ENCODE peak calls at places on chromosome 12, in four cellular contexts. F is astrocyte of the cerebellum, I is WERI-Rb-1, S is omental fat pad. H is an unnamed sample.

GRCh38 chr12:94073441-94074051 is 74.8 kb upstream of the PLXNC1 start:
- DNase-seq in F (no peak), I (peak; percentile 85), S (no peak), H (peak; percentile 13)

GRCh38 chr12:76422878-76423438 is 74.7 kb upstream of the BBS10 start:
- DNase-seq in F (peak; percentile 16), I (no peak), S (no peak), H (no peak)

GRCh38 chr12:103952497-103952896 is 13.2 kb upstream of the TDG start:
- DNase-seq in F (no peak), I (no peak), S (no peak), H (no peak)

GRCh38 chr12:20220339-20220738 is 148.0 kb upstream of the PDE3A start:
- DNase-seq in F (peak; percentile 40), I (peak; percentile 42), S (no peak), H (no peak)

GRCh38 chr12:101793401-101793800 is 37.4 kb downstream of the GNPTAB start:
- DNase-seq in F (peak; percentile 48), I (no peak), S (no peak), H (no peak)

GRCh38 chr12:86724716-86725115 is 468.5 kb upstream of the MGAT4C start:
- DNase-seq in F (peak; percentile 27), I (no peak), S (no peak), H (no peak)

GRCh38 chr12:51222461-51222860 is 4.6 kb upstream of the POU6F1 start:
- DNase-seq in F (no peak), I (no peak), S (no peak), H (no peak)

GRCh38 chr12:102811125-102811737 is 105.8 kb downstream of the PAH start:
- DNase-seq in F (no peak), I (peak; percentile 53), S (no peak), H (no peak)

GRCh38 chr12:75959506-75959905 is 72.1 kb downstream of the PHLDA1 start:
- DNase-seq in F (no peak), I (no peak), S (no peak), H (no peak)

GRCh38 chr12:60926256-60926655 is 1330.4 kb downstream of the SLC16A7 start:
- DNase-seq in F (no peak), I (peak; percentile 6), S (no peak), H (no peak)

GRCh38 chr12:40107803-40108620 is 2.1 kb upstream of the SLC2A13 start:
- DNase-seq in F (no peak), I (no peak), S (no peak), H (no peak)

GRCh38 chr12:121365416-121366062 is 13.3 kb upstream of the ANAPC5 start:
- DNase-seq in F (no peak), I (no peak), S (no peak), H (no peak)

GRCh38 chr12:66235626-66236281 is 46.7 kb downstream of the IRAK3 start:
- DNase-seq in F (no peak), I (no peak), S (no peak), H (no peak)
- TF ChIP-seq CTCF in F (peak; percentile 13), I (no peak), S (no peak), H (no peak)

DNA sequence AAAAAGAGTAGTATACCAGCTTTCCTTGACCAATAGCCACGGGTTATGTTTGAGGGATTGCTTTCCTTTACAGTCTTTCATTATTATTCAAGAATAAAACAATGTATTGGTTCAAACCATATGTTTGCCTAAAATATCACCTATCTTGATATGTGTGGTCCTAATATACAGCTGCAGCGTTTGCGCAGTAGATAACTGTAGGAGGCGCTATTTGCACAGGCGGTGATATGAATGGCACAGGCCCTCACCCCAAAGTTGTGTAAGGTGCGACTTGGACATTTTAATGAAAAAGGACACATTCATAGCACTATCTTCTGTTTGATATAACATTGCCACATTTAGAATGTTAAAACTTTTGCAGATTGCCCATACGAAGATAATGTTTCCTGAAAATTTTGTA is 298.4 kb downstream of the TRHDE start:
- DNase-seq in F (no peak), I (peak; percentile 53), S (no peak), H (no peak)
- TF ChIP-seq CTCF in F (no peak), I (peak; percentile 58), S (no peak), H (peak; percentile 30)

GRCh38 chr12:3535431-3535841 is 44.4 kb downstream of the PRMT8 start:
- DNase-seq in F (no peak), I (no peak), S (no peak), H (no peak)
- TF ChIP-seq CTCF in F (no peak), I (no peak), S (no peak), H (no peak)

DNA sequence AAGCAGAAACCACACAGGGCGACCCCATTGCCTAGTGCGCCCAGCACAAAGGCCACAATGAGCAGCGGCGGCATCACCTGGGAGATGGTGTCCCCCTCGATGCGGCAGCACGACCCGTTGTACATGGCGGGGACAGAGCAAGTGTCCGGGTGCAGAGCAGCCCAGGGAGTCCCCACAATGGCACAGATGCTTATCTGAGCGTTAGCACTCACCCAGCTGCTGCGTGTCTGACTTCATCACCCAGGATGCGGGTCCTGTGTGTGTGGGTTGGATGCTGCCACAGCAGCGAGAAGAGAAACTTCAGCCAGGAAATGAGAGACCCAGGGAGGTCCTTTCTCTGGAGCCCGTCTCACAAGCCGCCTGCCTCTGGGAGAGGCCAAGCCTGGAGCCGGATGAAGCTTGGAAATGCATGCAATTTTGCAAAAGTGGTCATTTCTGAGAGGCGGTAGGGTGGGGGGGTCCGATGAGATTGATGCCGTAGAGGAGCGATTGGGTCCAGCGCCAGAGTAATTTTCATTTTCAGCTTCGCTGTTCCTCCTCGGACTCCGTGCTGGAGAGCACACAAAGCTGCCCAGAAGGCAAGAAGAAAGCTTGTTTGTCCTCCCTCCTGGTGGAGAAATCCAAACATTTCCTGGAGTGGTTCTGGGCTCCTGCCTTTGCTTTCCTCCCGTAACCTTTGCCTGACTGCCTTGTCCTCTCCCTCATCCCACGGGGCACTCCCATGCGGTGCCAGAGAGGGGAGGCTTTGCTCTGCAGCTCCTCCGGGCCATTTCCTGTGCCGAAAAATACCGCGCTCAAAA is at the start of gene HCAR1:
- DNase-seq in F (no peak), I (no peak), S (no peak), H (no peak)
- TF ChIP-seq CTCF in F (no peak), I (no peak), S (no peak), H (no peak)

GRCh38 chr12:117402363-117402762 is 40.9 kb upstream of the NOS1 start:
- DNase-seq in F (no peak), I (no peak), S (no peak), H (no peak)
- TF ChIP-seq CTCF in F (no peak), I (peak; percentile 54), S (no peak), H (no peak)

GRCh38 chr12:116551952-116552749 is 7.0 kb upstream of the MAP1LC3B2 start:
- DNase-seq in F (no peak), I (no peak), S (no peak), H (no peak)
- TF ChIP-seq CTCF in F (no peak), I (no peak), S (no peak), H (no peak)

DNA sequence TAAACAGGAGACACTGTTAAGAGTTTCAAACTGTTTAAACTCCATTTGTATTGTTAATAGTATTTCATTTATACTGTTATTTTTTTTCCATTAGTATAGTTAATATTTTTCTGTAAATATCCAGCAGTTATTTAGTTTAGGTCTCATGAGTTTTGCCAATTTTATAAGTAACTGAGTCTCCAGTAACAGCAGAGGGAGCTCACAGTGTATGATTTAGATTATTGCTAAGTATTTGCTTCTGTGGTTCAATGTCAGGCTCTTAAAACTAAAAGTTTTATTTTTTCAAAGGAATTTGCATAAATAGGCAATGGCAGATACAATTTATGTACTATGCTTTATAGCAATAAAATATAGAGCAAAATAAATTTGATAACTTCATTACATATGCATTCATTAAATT is 209.7 kb downstream of the ATXN7L3B start:
- DNase-seq in F (peak; percentile 43), I (no peak), S (no peak), H (no peak)
- TF ChIP-seq CTCF in F (peak; percentile 18), I (no peak), S (no peak), H (peak; percentile 37)

GRCh38 chr12:47032644-47033043 is 46.8 kb upstream of the PCED1B start:
- DNase-seq in F (peak; percentile 57), I (no peak), S (no peak), H (no peak)
- TF ChIP-seq CTCF in F (peak; percentile 35), I (no peak), S (no peak), H (peak; percentile 43)

GRCh38 chr12:47247418-47247817 is 167.7 kb upstream of the AMIGO2 start:
- DNase-seq in F (no peak), I (no peak), S (no peak), H (no peak)

GRCh38 chr12:47244730-47245285 is 165.0 kb upstream of the AMIGO2 start:
- DNase-seq in F (no peak), I (no peak), S (no peak), H (no peak)

GRCh38 chr12:47242426-47242825 is 162.7 kb upstream of the AMIGO2 start:
- DNase-seq in F (no peak), I (no peak), S (no peak), H (no peak)

GRCh38 chr12:47249082-47249481 is 169.3 kb upstream of the AMIGO2 start:
- DNase-seq in F (no peak), I (no peak), S (no peak), H (no peak)

GRCh38 chr12:47245623-47246022 is 165.9 kb upstream of the AMIGO2 start:
- DNase-seq in F (no peak), I (no peak), S (no peak), H (no peak)
- TF ChIP-seq CTCF in F (no peak), I (no peak), S (no peak), H (no peak)

DNA sequence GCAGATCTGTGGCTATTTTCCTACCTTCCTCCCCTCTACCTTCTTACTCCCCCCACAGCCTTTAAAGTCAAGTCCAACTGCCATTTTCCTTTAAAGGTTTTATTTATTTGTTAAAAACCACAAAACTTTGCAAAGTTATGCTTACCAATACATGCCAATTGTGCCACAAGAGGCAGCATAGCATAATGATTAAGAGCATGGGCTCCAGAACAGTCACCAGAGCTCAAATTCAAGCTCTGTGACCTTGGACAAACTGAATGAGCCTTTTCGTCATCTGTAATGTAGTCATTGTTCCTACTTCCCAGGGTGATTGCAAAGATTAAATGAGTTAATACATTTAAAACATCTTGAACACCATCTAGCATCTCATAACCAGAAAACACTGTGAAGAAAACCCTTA is 13.0 kb upstream of the FMNL3 start:
- DNase-seq in F (no peak), I (no peak), S (no peak), H (no peak)
- TF ChIP-seq CTCF in F (no peak), I (no peak), S (no peak), H (peak; percentile 4)

H was measured in D721Med.